ENCODE peak calls at places on chromosomes 13 and 19, in ten cellular contexts. A is brain microvascular endothelial cell, P is psoas muscle, D is neuronal stem cell, G is uterus, W is heart left ventricle, T is SJCRH30, E is suprapubic skin, F is mesendoderm, Q is lung. O is an unnamed sample.

GRCh38 chr19:10603873-10604459 is 16.9 kb upstream of the AP1M2 start:
- DNase-seq in E (no peak), W (no peak), D (no peak), A (peak), G (no peak), F (peak), T (no peak), Q (no peak), P (no peak), O (peak)

GRCh38 chr19:18428837-18429674 is 8.9 kb downstream of the ISYNA1 start:
- DNase-seq in D (peak), P (peak), A (peak), T (peak), F (peak), E (peak), G (peak), Q (no peak), W (peak), O (no peak)

GRCh38 chr13:92029641-92030040 is 631.2 kb downstream of the GPC5 start:
- DNase-seq in A (no peak), G (no peak), F (no peak), T (no peak), P (no peak), D (no peak), E (no peak), W (no peak), Q (no peak), O (no peak)

GRCh38 chr19:55549500-55550320 is 4.4 kb upstream of the SBK3 start:
- DNase-seq in T (peak), A (peak), E (no peak), F (peak), P (peak), G (no peak), Q (no peak), D (peak), W (peak), O (peak)

GRCh38 chr19:51712461-51713081 is 11.2 kb downstream of the HAS1 start:
- DNase-seq in W (no peak), A (no peak), F (peak), E (no peak), G (no peak), D (no peak), P (no peak), Q (no peak), T (no peak), O (peak)

GRCh38 chr19:9819590-9819898 is 665 bp upstream of the FBXL12 start:
- DNase-seq in W (no peak), G (no peak), Q (no peak), D (no peak), A (no peak), P (no peak), F (no peak), E (no peak), T (no peak), O (no peak)

GRCh38 chr13:59047546-59047945 is 1116.2 kb downstream of the DIAPH3 start:
- DNase-seq in D (no peak), Q (no peak), W (no peak), F (peak), A (no peak), E (no peak), G (no peak), P (no peak), T (no peak), O (no peak)

GRCh38 chr19:10760268-10760944 is 42.5 kb downstream of the DNM2 start:
- DNase-seq in P (no peak), Q (no peak), W (no peak), G (no peak), E (no peak), F (peak), T (no peak), A (no peak), D (no peak), O (peak)

DNA sequence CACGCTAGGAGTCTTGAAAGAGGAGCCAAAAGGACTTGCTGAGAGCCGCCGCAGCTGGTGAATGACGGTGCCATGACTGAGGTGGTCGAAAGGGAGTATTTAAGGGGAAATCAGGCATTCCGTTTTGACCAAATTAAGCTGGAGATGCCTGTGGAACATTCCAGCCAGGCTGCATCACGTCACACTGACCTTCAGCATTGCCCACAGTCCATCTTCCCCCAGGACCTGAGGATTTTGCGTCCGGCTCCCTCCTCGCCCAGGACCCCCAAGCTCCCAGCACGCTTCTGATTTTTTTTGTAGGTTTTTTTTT is 12.0 kb downstream of the CYTH2 start:
- DNase-seq in D (no peak), E (no peak), Q (no peak), F (no peak), G (no peak), A (no peak), T (no peak), W (no peak), P (no peak), O (no peak)
- H3K4me3 ChIP-seq in D (no peak), E (peak), Q (no peak), F (no peak), G (peak), A (peak), T (no peak), W (peak), P (peak), O (peak)

GRCh38 chr13:83975668-83976165 is 93.4 kb upstream of the SLITRK1 start:
- DNase-seq in T (no peak), E (no peak), P (no peak), G (no peak), F (no peak), D (no peak), A (no peak), Q (no peak), W (no peak), O (no peak)
- H3K27ac ChIP-seq in T (no peak), E (no peak), P (no peak), G (no peak), F (no peak), D (no peak), A (no peak), Q (no peak), W (no peak), O (no peak)

GRCh38 chr19:410243-410781 is 1.4 kb upstream of the C2CD4C start:
- DNase-seq in T (no peak), G (no peak), W (no peak), P (no peak), Q (no peak), E (peak), F (no peak), D (no peak), A (no peak), O (no peak)

GRCh38 chr19:409515-410242 is 732 bp upstream of the C2CD4C start:
- DNase-seq in F (peak), G (no peak), T (no peak), D (no peak), A (no peak), E (peak), Q (no peak), P (no peak), W (no peak), O (no peak)

GRCh38 chr19:408441-409005 is 424 bp downstream of the C2CD4C start:
- DNase-seq in P (peak), D (no peak), Q (no peak), F (no peak), W (no peak), G (no peak), A (no peak), E (peak), T (no peak), O (no peak)

GRCh38 chr19:407501-408440 is 1.2 kb downstream of the C2CD4C start:
- DNase-seq in T (no peak), Q (no peak), F (no peak), D (no peak), G (no peak), P (peak), W (no peak), E (peak), A (no peak), O (no peak)

GRCh38 chr19:409006-409514 is at the start of gene C2CD4C:
- DNase-seq in Q (no peak), P (peak), G (no peak), T (no peak), W (no peak), E (peak), D (no peak), A (no peak), F (peak), O (no peak)
- H3K4me3 ChIP-seq in Q (peak), P (peak), G (peak), T (peak), W (peak), E (peak), D (peak), A (no peak), F (no peak), O (peak)

GRCh38 chr19:46442808-46443450 is 14.2 kb upstream of the PNMA8C start:
- DNase-seq in G (peak), T (no peak), W (no peak), Q (peak), F (no peak), D (no peak), A (peak), E (no peak), P (no peak), O (no peak)
- H3K27ac ChIP-seq in G (peak), T (peak), W (no peak), Q (no peak), F (no peak), D (no peak), A (no peak), E (no peak), P (no peak), O (no peak)

GRCh38 chr13:98976941-98977340 is 923 bp downstream of the DOCK9 start:
- DNase-seq in Q (no peak), T (no peak), G (no peak), D (no peak), F (no peak), P (no peak), E (no peak), W (no peak), A (no peak), O (no peak)
- H3K4me3 ChIP-seq in Q (peak), T (peak), G (peak), D (no peak), F (no peak), P (peak), E (peak), W (peak), A (peak), O (no peak)

GRCh38 chr19:48938256-48938655 is 4.8 kb downstream of the DHDH start:
- DNase-seq in A (no peak), D (no peak), F (no peak), E (no peak), G (no peak), P (no peak), Q (no peak), T (no peak), W (no peak), O (no peak)
- H3K27ac ChIP-seq in A (no peak), D (no peak), F (no peak), E (no peak), G (no peak), P (no peak), Q (no peak), T (no peak), W (no peak), O (no peak)

GRCh38 chr13:32047088-32047487 is 15.5 kb downstream of the FRY start:
- DNase-seq in T (no peak), E (no peak), W (no peak), A (no peak), D (no peak), Q (no peak), P (no peak), F (no peak), G (no peak), O (no peak)
- H3K4me3 ChIP-seq in T (no peak), E (no peak), W (no peak), A (no peak), D (no peak), Q (no peak), P (no peak), F (no peak), G (no peak), O (no peak)

DNA sequence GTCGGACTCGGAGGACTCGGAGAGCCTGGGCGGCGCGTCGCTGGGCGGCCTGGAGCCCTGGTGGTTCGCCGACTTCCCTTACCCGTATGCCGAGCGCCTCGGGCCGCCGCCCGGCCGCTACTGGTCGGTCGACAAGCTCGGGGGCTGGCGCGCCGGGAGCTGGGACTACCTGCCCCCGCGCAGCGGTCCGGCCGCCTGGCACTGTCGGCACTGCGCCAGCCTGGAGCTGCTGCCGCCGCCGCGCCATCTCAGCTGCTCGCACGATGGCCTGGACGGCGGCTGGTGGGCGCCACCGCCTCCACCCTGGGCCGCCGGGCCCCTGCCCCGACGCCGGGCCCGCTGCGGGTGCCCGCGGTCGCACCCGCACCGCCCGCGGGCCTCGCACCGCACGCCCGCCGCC is 2.5 kb upstream of the GRWD1 start:
- DNase-seq in D (no peak), A (no peak), F (no peak), T (no peak), W (no peak), E (no peak), Q (no peak), P (no peak), G (no peak), O (no peak)
- H3K27ac ChIP-seq in D (no peak), A (no peak), F (no peak), T (no peak), W (no peak), E (no peak), Q (no peak), P (no peak), G (no peak), O (no peak)

O was measured in small intestine.